ENCODE peak calls at places on chromosomes 11 and 22, in seven cellular contexts. One of them, this sample, is unnamed.
A peak's percentile ranks its signal among the peaks of the same experiment; 100 is the strongest.

GRCh38 chr11:122910775-122911174 is 28.2 kb downstream of the JHY start:
- DNase-seq in AG10803: peak; percentile 44
- DNase-seq in right lobe of liver: no peak
- DNase-seq in HCT116: peak; percentile 8
- DNase-seq in brain microvascular endothelial cell: peak; percentile 33
- DNase-seq in endodermal cell: no peak
- DNase-seq in pancreas: no peak
- DNase-seq in this sample: peak; percentile 7

GRCh38 chr22:49983148-49984042 is 22.8 kb downstream of the PIM3 start:
- DNase-seq in pancreas: peak; percentile 70
- DNase-seq in right lobe of liver: no peak
- DNase-seq in brain microvascular endothelial cell: no peak
- DNase-seq in endodermal cell: peak; percentile 84
- DNase-seq in HCT116: no peak
- DNase-seq in AG10803: no peak
- DNase-seq in this sample: no peak

GRCh38 chr22:50129121-50129734 is 39.4 kb downstream of the MOV10L1 start:
- DNase-seq in pancreas: no peak
- DNase-seq in brain microvascular endothelial cell: no peak
- DNase-seq in endodermal cell: no peak
- DNase-seq in AG10803: peak; percentile 66
- DNase-seq in right lobe of liver: no peak
- DNase-seq in HCT116: no peak
- DNase-seq in this sample: no peak

GRCh38 chr22:18113680-18114394 is 3.2 kb downstream of the TUBA8 start:
- DNase-seq in right lobe of liver: no peak
- DNase-seq in pancreas: no peak
- DNase-seq in brain microvascular endothelial cell: no peak
- DNase-seq in HCT116: no peak
- DNase-seq in AG10803: no peak
- DNase-seq in endodermal cell: no peak
- DNase-seq in this sample: peak; percentile 81

GRCh38 chr11:116384407-116384806 is 388.4 kb downstream of the BUD13 start:
- DNase-seq in brain microvascular endothelial cell: no peak
- DNase-seq in endodermal cell: no peak
- DNase-seq in HCT116: no peak
- DNase-seq in pancreas: no peak
- DNase-seq in right lobe of liver: no peak
- DNase-seq in AG10803: no peak
- DNase-seq in this sample: no peak

GRCh38 chr11:43217856-43218255 is 93.9 kb upstream of the API5 start:
- DNase-seq in endodermal cell: no peak
- DNase-seq in AG10803: no peak
- DNase-seq in HCT116: no peak
- DNase-seq in brain microvascular endothelial cell: no peak
- DNase-seq in pancreas: no peak
- DNase-seq in right lobe of liver: no peak
- DNase-seq in this sample: no peak

GRCh38 chr22:26722159-26722558 is 64.8 kb downstream of the MIAT start:
- DNase-seq in pancreas: no peak
- DNase-seq in endodermal cell: no peak
- DNase-seq in HCT116: no peak
- DNase-seq in right lobe of liver: no peak
- DNase-seq in brain microvascular endothelial cell: no peak
- DNase-seq in AG10803: peak; percentile 62
- DNase-seq in this sample: no peak

GRCh38 chr11:76605338-76606074 is 65.0 kb downstream of the LRRC32 start:
- DNase-seq in brain microvascular endothelial cell: no peak
- DNase-seq in AG10803: no peak
- DNase-seq in pancreas: no peak
- DNase-seq in endodermal cell: no peak
- DNase-seq in HCT116: no peak
- DNase-seq in right lobe of liver: no peak
- DNase-seq in this sample: no peak

GRCh38 chr22:32307617-32308016 is 50.0 kb upstream of the RFPL3 start:
- DNase-seq in brain microvascular endothelial cell: no peak
- DNase-seq in AG10803: no peak
- DNase-seq in right lobe of liver: peak; percentile 24
- DNase-seq in endodermal cell: no peak
- DNase-seq in HCT116: no peak
- DNase-seq in pancreas: no peak
- DNase-seq in this sample: no peak

GRCh38 chr22:42270178-42270511 is 308 bp downstream of the TCF20 start:
- DNase-seq in endodermal cell: peak; percentile 83
- DNase-seq in right lobe of liver: no peak
- DNase-seq in AG10803: no peak
- DNase-seq in brain microvascular endothelial cell: no peak
- DNase-seq in pancreas: peak; percentile 70
- DNase-seq in HCT116: peak; percentile 2
- DNase-seq in this sample: no peak

GRCh38 chr11:114109206-114110090 is 49.9 kb downstream of the ZBTB16 start:
- DNase-seq in brain microvascular endothelial cell: no peak
- DNase-seq in endodermal cell: no peak
- DNase-seq in pancreas: no peak
- DNase-seq in AG10803: no peak
- DNase-seq in right lobe of liver: no peak
- DNase-seq in HCT116: no peak
- DNase-seq in this sample: no peak

GRCh38 chr11:24489477-24489876 is 7.4 kb upstream of the LUZP2 start:
- DNase-seq in endodermal cell: no peak
- DNase-seq in HCT116: no peak
- DNase-seq in AG10803: no peak
- DNase-seq in pancreas: no peak
- DNase-seq in brain microvascular endothelial cell: no peak
- DNase-seq in right lobe of liver: no peak
- DNase-seq in this sample: no peak

GRCh38 chr11:118153516-118153915 is 893 bp upstream of the SCN4B start:
- DNase-seq in AG10803: no peak
- DNase-seq in HCT116: no peak
- DNase-seq in pancreas: no peak
- DNase-seq in right lobe of liver: no peak
- DNase-seq in endodermal cell: peak; percentile 67
- DNase-seq in brain microvascular endothelial cell: no peak
- DNase-seq in this sample: no peak

GRCh38 chr11:118155781-118156530 is 3.3 kb upstream of the SCN4B start:
- DNase-seq in HCT116: no peak
- DNase-seq in AG10803: no peak
- DNase-seq in pancreas: no peak
- DNase-seq in right lobe of liver: no peak
- DNase-seq in brain microvascular endothelial cell: no peak
- DNase-seq in endodermal cell: no peak
- DNase-seq in this sample: no peak

GRCh38 chr11:118153976-118154375 is 1.4 kb upstream of the SCN4B start:
- DNase-seq in AG10803: no peak
- DNase-seq in endodermal cell: no peak
- DNase-seq in HCT116: no peak
- DNase-seq in right lobe of liver: no peak
- DNase-seq in brain microvascular endothelial cell: no peak
- DNase-seq in pancreas: no peak
- DNase-seq in this sample: no peak

GRCh38 chr11:118156531-118157185 is 4.0 kb upstream of the SCN4B start:
- DNase-seq in pancreas: no peak
- DNase-seq in right lobe of liver: no peak
- DNase-seq in brain microvascular endothelial cell: no peak
- DNase-seq in HCT116: no peak
- DNase-seq in AG10803: no peak
- DNase-seq in endodermal cell: peak; percentile 80
- DNase-seq in this sample: no peak

DNA sequence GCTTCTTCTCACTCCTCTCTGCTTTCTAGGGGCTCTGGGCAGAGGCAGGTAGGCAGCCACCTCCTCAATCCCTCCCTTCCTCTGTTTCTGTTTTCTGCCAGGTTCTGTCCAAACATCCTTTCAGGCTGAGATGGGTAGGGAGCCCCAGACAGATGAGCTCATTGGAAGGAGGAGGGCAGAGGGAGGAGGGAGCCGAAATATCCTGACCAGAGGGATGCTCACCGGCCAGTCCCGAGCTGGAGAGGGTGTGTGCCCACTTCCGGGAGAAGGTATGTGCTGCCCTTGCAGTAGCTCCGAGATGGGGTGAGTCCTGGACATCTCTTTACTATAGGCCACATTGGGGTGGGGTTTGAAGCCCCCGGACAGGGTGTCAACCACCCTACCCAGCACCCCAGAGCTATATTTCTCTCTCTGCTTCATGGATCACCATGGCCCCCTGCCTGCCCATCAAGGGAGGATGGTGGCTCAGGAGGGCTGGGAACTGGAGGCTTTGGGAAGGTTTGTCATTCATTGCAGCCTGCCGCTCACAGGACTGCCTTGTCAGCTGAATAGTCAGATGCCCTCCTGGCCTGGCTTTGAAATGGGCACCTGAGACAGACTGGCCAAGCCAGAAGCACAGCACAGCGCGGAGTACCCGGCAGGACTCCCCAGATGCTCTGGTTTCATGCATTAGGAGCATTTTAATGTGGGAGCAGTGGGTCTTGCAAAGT is 4.7 kb upstream of the SCN4B start:
- DNase-seq in AG10803: no peak
- DNase-seq in endodermal cell: no peak
- DNase-seq in right lobe of liver: no peak
- DNase-seq in pancreas: no peak
- DNase-seq in brain microvascular endothelial cell: no peak
- DNase-seq in HCT116: no peak
- DNase-seq in this sample: no peak
- TF ChIP-seq CTCF in AG10803: no peak
- TF ChIP-seq CTCF in endodermal cell: no peak
- TF ChIP-seq CTCF in right lobe of liver: no peak
- TF ChIP-seq CTCF in pancreas: no peak
- TF ChIP-seq CTCF in brain microvascular endothelial cell: no peak
- TF ChIP-seq CTCF in HCT116: no peak
- TF ChIP-seq CTCF in this sample: no peak

GRCh38 chr11:133081020-133081419 is 451.3 kb downstream of the OPCML start:
- DNase-seq in pancreas: no peak
- DNase-seq in endodermal cell: peak; percentile 63
- DNase-seq in AG10803: no peak
- DNase-seq in HCT116: no peak
- DNase-seq in right lobe of liver: no peak
- DNase-seq in brain microvascular endothelial cell: no peak
- DNase-seq in this sample: no peak

GRCh38 chr11:133078591-133079179 is 453.6 kb downstream of the OPCML start:
- DNase-seq in HCT116: no peak
- DNase-seq in AG10803: peak; percentile 42
- DNase-seq in endodermal cell: peak; percentile 90
- DNase-seq in right lobe of liver: no peak
- DNase-seq in brain microvascular endothelial cell: peak; percentile 37
- DNase-seq in pancreas: peak; percentile 74
- DNase-seq in this sample: no peak

GRCh38 chr11:133081730-133082452 is 450.4 kb downstream of the OPCML start:
- DNase-seq in AG10803: no peak
- DNase-seq in right lobe of liver: no peak
- DNase-seq in endodermal cell: peak; percentile 58
- DNase-seq in brain microvascular endothelial cell: no peak
- DNase-seq in HCT116: no peak
- DNase-seq in pancreas: no peak
- DNase-seq in this sample: no peak

GRCh38 chr11:133082851-133083488 is 449.3 kb downstream of the OPCML start:
- DNase-seq in HCT116: no peak
- DNase-seq in right lobe of liver: peak; percentile 70
- DNase-seq in endodermal cell: peak; percentile 93
- DNase-seq in brain microvascular endothelial cell: peak; percentile 6
- DNase-seq in AG10803: peak; percentile 52
- DNase-seq in pancreas: peak; percentile 93
- DNase-seq in this sample: peak; percentile 27

DNA sequence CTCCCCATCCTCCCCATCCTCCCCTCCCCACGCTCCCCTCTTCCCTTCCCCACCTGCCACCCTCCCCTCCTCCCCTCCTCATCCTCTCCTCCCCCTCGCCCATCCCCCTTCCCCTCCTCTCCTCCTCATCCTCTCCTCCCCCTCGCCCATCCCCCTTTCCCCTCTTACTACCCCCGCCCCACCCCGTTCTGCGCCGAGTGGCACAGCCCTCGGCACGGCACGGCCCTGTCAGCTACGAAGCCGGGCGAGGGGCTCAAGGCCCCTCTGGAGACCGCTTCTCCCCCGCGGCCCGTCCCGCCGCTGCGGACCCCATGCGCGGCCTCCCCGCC is 449.9 kb downstream of the OPCML start:
- DNase-seq in HCT116: no peak
- DNase-seq in right lobe of liver: peak; percentile 65
- DNase-seq in brain microvascular endothelial cell: no peak
- DNase-seq in endodermal cell: no peak
- DNase-seq in pancreas: no peak
- DNase-seq in AG10803: no peak
- DNase-seq in this sample: no peak
- H3K4me3 ChIP-seq in HCT116: no peak overlapping the region
- H3K4me3 ChIP-seq in right lobe of liver: no peak overlapping the region
- H3K4me3 ChIP-seq in brain microvascular endothelial cell: no peak overlapping the region
- H3K4me3 ChIP-seq in endodermal cell: no peak overlapping the region
- H3K4me3 ChIP-seq in pancreas: no peak overlapping the region
- H3K4me3 ChIP-seq in AG10803: no peak overlapping the region
- H3K4me3 ChIP-seq in this sample: no peak overlapping the region

DNA sequence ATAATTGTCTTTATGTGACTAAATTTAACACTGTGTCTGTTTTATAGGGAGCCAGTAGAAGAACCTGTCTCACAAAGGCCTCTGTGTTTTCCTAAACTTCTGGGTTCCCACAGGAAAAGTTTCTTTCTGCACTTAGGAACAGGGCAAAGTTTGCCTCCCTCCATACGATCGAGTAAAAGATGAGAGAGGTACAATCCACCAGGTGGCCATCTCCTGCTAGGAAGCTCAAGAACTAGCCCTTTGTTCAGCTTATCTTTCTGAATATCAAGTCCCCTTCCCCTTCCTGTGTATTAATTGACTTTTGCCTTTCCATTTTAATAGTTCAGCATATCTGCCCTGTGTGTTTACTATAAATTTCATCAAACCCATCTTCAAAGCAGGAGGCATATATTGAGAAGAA is 18.0 kb downstream of the CSNK2A3 start:
- DNase-seq in HCT116: no peak
- DNase-seq in brain microvascular endothelial cell: no peak
- DNase-seq in right lobe of liver: no peak
- DNase-seq in endodermal cell: no peak
- DNase-seq in AG10803: no peak
- DNase-seq in pancreas: no peak
- DNase-seq in this sample: no peak
- TF ChIP-seq CTCF in HCT116: no peak
- TF ChIP-seq CTCF in brain microvascular endothelial cell: peak; percentile 15
- TF ChIP-seq CTCF in right lobe of liver: peak; percentile 9
- TF ChIP-seq CTCF in endodermal cell: peak; percentile 64
- TF ChIP-seq CTCF in AG10803: no peak
- TF ChIP-seq CTCF in pancreas: no peak
- TF ChIP-seq CTCF in this sample: no peak

GRCh38 chr22:44000123-44000522 is 24.0 kb upstream of the PARVB start:
- DNase-seq in endodermal cell: no peak
- DNase-seq in pancreas: no peak
- DNase-seq in right lobe of liver: no peak
- DNase-seq in HCT116: no peak
- DNase-seq in AG10803: no peak
- DNase-seq in brain microvascular endothelial cell: no peak
- DNase-seq in this sample: no peak

GRCh38 chr22:44005524-44005923 is 18.6 kb upstream of the PARVB start:
- DNase-seq in brain microvascular endothelial cell: no peak
- DNase-seq in HCT116: no peak
- DNase-seq in endodermal cell: no peak
- DNase-seq in right lobe of liver: no peak
- DNase-seq in AG10803: no peak
- DNase-seq in pancreas: no peak
- DNase-seq in this sample: no peak

GRCh38 chr22:44002324-44002723 is 21.8 kb upstream of the PARVB start:
- DNase-seq in pancreas: no peak
- DNase-seq in HCT116: no peak
- DNase-seq in endodermal cell: no peak
- DNase-seq in AG10803: no peak
- DNase-seq in right lobe of liver: no peak
- DNase-seq in brain microvascular endothelial cell: no peak
- DNase-seq in this sample: no peak

GRCh38 chr22:44003016-44003775 is 20.9 kb upstream of the PARVB start:
- DNase-seq in brain microvascular endothelial cell: no peak
- DNase-seq in pancreas: no peak
- DNase-seq in right lobe of liver: no peak
- DNase-seq in AG10803: no peak
- DNase-seq in HCT116: no peak
- DNase-seq in endodermal cell: no peak
- DNase-seq in this sample: no peak

GRCh38 chr22:44003776-44004460 is 20.2 kb upstream of the PARVB start:
- DNase-seq in endodermal cell: peak; percentile 84
- DNase-seq in pancreas: no peak
- DNase-seq in AG10803: no peak
- DNase-seq in HCT116: peak; percentile 7
- DNase-seq in right lobe of liver: no peak
- DNase-seq in brain microvascular endothelial cell: no peak
- DNase-seq in this sample: no peak
- H3K4me3 ChIP-seq in endodermal cell: no peak overlapping the region
- H3K4me3 ChIP-seq in pancreas: no peak overlapping the region
- H3K4me3 ChIP-seq in AG10803: no peak overlapping the region
- H3K4me3 ChIP-seq in HCT116: no peak overlapping the region
- H3K4me3 ChIP-seq in right lobe of liver: no peak overlapping the region
- H3K4me3 ChIP-seq in brain microvascular endothelial cell: no peak overlapping the region
- H3K4me3 ChIP-seq in this sample: no peak overlapping the region

This sample was measured in HL-60.